ENCODE peak calls at places on chromosome 16, in six cellular contexts. H is SK-N-SH, M is K562, E is HCT116, K is HepG2, L is GM12878. J is an unnamed sample. For H3K4me1, the result is how much of the 10 kb centered on the place peaks cover.

GRCh38 chr16:9802160-9802559 is 380.1 kb downstream of the GRIN2A start:
- DNase-seq in H (no peak), M (no peak), E (no peak), K (no peak), L (no peak), J (no peak)

GRCh38 chr16:86307518-86307903 is 202.8 kb upstream of the FOXF1 start:
- DNase-seq in H (no peak), M (no peak), E (peak), K (no peak), L (no peak), J (no peak)

GRCh38 chr16:15498427-15499175 is 64.2 kb downstream of the BMERB1 start:
- DNase-seq in H (no peak), M (no peak), E (no peak), K (no peak), L (no peak), J (peak)

GRCh38 chr16:56866955-56867830 is 2.2 kb downstream of the SLC12A3 start:
- DNase-seq in H (peak), M (peak), E (peak), K (peak), L (no peak), J (peak)

GRCh38 chr16:10385725-10386516 is at the start of gene ATF7IP2:
- DNase-seq in H (peak), M (peak), E (peak), K (peak), L (peak), J (peak)

GRCh38 chr16:53159781-53160436 is 105.1 kb downstream of the CHD9 start:
- DNase-seq in H (peak), M (peak), E (peak), K (peak), L (peak), J (peak)

GRCh38 chr16:87582221-87582965 is 19.9 kb upstream of the JPH3 start:
- DNase-seq in H (peak), M (no peak), E (no peak), K (no peak), L (no peak), J (peak)

GRCh38 chr16:77359065-77359502 is 75.8 kb downstream of the ADAMTS18 start:
- DNase-seq in H (no peak), M (no peak), E (no peak), K (peak), L (no peak), J (no peak)

GRCh38 chr16:85872666-85873561 is 26.0 kb upstream of the IRF8 start:
- DNase-seq in H (no peak), M (no peak), E (no peak), K (no peak), L (no peak), J (no peak)

GRCh38 chr16:56851671-56852400 is 13.2 kb upstream of the SLC12A3 start:
- DNase-seq in H (no peak), M (no peak), E (no peak), K (peak), L (no peak), J (peak)

GRCh38 chr16:28217326-28217725 is 5.6 kb upstream of the XPO6 start:
- DNase-seq in H (no peak), M (peak), E (no peak), K (no peak), L (no peak), J (no peak)

GRCh38 chr16:89190150-89190958 is 10.0 kb downstream of the SLC22A31 start:
- DNase-seq in H (peak), M (no peak), E (no peak), K (no peak), L (no peak), J (no peak)

GRCh38 chr16:52537463-52537862 is 9.5 kb downstream of the TOX3 start:
- DNase-seq in H (no peak), M (no peak), E (no peak), K (no peak), L (no peak), J (no peak)

GRCh38 chr16:27492588-27492979 is 57.1 kb downstream of the GTF3C1 start:
- DNase-seq in H (no peak), M (no peak), E (no peak), K (no peak), L (no peak), J (peak)

GRCh38 chr16:22424161-22424937 is 49.9 kb upstream of the CDR2 start:
- DNase-seq in H (no peak), M (no peak), E (no peak), K (no peak), L (no peak), J (no peak)

GRCh38 chr16:8892101-8892575 is 10.0 kb downstream of the LITAFD start:
- DNase-seq in H (no peak), M (no peak), E (no peak), K (no peak), L (peak), J (no peak)

GRCh38 chr16:69855587-69855986 is 93.5 kb downstream of the WWP2 start:
- DNase-seq in H (no peak), M (no peak), E (no peak), K (no peak), L (no peak), J (no peak)

GRCh38 chr16:11501583-11502138 is 85.1 kb downstream of the LITAF start:
- DNase-seq in H (no peak), M (no peak), E (no peak), K (no peak), L (no peak), J (peak)

GRCh38 chr16:21302898-21303528 is 24.9 kb upstream of the CRYM start:
- DNase-seq in H (no peak), M (peak), E (peak), K (no peak), L (peak), J (no peak)

GRCh38 chr16:85557976-85558589 is 55.0 kb upstream of the GSE1 start:
- DNase-seq in H (no peak), M (no peak), E (no peak), K (no peak), L (no peak), J (peak)

GRCh38 chr16:87704754-87705353 is 60.9 kb downstream of the KLHDC4 start:
- DNase-seq in H (no peak), M (no peak), E (no peak), K (no peak), L (no peak), J (no peak)

GRCh38 chr16:72285324-72285723 is 113.4 kb upstream of the PMFBP1 start:
- DNase-seq in H (no peak), M (no peak), E (no peak), K (no peak), L (no peak), J (peak)

GRCh38 chr16:5791011-5791410 is 693.4 kb upstream of the EEF2KMT start:
- DNase-seq in H (no peak), M (no peak), E (no peak), K (no peak), L (no peak), J (no peak)

GRCh38 chr16:62615526-62615925 is 579.3 kb upstream of the CDH8 start:
- DNase-seq in H (no peak), M (no peak), E (no peak), K (no peak), L (no peak), J (no peak)
- H3K4me1 ChIP-seq in H (under half), M (under half), E (under half), K (under half), L (under half), J (under half)

GRCh38 chr16:4765511-4766474 is 1.2 kb downstream of the ZNF500 start:
- DNase-seq in H (no peak), M (no peak), E (no peak), K (peak), L (no peak), J (no peak)
- H2AFZ ChIP-seq in H (no peak), M (peak), E (no peak), K (no peak), L (no peak), J (no peak)

DNA sequence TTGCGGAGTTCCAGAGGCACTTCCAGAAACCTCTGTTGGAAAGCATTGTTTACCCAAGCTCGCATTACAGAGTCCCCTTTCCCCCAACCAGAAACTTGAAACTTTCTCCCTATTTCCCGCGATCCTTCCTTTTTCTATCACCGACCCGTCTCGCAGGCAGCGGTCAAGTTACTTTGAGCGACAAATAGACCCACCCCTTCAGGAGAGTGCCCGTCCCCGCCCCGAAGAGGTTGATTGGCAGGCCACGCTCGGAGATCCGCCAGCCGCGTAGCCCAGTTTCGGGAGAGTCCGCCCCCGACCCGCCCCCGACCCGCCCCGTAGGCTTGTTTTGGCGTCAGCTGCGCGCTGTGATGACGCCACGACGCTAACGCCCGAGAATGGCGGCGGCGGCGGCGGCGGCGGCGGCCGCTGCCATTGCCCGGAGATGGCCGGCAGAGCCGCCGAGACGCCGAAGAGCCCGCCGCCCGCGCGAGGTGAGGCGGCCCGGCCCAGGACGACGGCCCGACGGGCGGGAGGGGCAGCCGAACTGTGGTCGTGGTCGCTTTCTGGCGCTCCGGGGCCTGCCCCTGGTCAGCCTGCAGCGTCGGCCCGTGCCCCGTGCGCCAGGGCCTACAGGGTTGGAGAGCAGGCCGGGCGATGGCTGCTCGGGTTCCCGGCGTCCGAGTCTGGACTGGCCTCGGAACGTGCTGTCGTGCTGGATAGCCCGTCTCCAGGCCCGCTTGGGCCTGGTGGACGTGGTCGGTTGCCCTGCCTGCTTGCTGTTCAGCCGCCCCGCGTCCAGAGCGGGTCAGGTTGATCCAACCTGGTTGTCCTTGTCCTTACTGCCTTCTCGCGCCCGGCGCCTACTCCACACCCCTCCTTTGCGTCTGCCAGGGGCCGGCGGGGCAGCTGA is at the start of gene PSKH1:
- DNase-seq in H (peak), M (peak), E (peak), K (peak), L (peak), J (peak)
- TF ChIP-seq REST in H (no peak), M (peak), E (no peak), K (no peak), L (no peak), J (no peak)

GRCh38 chr16:678209-678857 is 1.9 kb upstream of the STUB1 start:
- DNase-seq in H (no peak), M (no peak), E (no peak), K (no peak), L (no peak), J (no peak)

GRCh38 chr16:678858-679807 is 1.1 kb upstream of the STUB1 start:
- DNase-seq in H (peak), M (peak), E (no peak), K (peak), L (no peak), J (peak)

GRCh38 chr16:680967-681745 is 946 bp downstream of the STUB1 start:
- DNase-seq in H (no peak), M (no peak), E (no peak), K (peak), L (no peak), J (peak)

GRCh38 chr16:680625-680945 is 375 bp downstream of the STUB1 start:
- DNase-seq in H (no peak), M (no peak), E (no peak), K (no peak), L (no peak), J (no peak)

DNA sequence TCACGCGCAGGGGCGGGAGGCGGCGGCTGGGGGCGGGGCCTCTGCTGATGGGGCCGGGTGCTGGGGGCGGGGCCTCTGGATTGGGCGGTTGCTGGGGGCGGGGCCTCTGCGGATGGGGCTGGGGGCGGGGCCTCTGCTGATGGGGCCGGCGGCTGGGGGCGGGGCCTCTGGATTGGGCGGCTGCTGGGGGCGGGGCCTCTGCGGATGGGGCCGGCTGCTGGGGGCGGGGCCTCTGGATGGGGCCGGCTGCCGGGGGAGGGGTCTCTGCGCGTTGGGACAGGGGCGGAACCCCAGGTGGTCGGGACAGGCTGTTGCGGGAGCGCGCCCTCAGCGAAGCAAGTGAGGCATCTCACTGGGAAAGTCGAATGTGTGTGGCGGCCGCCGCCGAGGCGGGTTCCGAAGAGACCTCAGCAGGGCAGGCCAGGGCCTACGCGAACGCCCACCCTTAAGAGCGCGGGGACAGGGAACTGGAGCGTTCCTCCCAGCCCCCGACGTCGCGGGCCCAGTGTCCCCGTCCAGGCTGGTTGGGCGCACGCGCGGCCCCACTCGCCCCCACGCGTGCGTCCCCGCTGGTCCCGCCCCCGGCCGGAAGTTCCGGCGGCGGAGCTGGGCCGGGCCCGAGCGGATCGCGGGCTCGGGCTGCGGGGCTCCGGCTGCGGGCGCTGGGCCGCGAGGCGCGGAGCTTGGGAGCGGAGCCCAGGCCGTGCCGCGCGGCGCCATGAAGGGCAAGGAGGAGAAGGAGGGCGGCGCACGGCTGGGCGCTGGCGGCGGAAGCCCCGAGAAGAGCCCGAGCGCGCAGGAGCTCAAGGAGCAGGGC is at the start of gene STUB1:
- DNase-seq in H (peak), M (peak), E (peak), K (peak), L (no peak), J (peak)
- H3K4me1 ChIP-seq in H (under half), M (under half), E (under half), K (under half), L (under half), J (under half)

GRCh38 chr16:35342012-35342411 is 1882.6 kb downstream of the TP53TG3F start:
- DNase-seq in H (no peak), M (no peak), E (no peak), K (no peak), L (no peak), J (no peak)
- H2AFZ ChIP-seq in H (no peak), M (no peak), E (no peak), K (no peak), L (no peak), J (no peak)

GRCh38 chr16:14456793-14457481 is 173.1 kb downstream of the PARN start:
- DNase-seq in H (no peak), M (no peak), E (no peak), K (no peak), L (no peak), J (no peak)
- TF ChIP-seq REST in H (no peak), M (no peak), E (no peak), K (no peak), L (no peak), J (no peak)

GRCh38 chr16:728890-729744 is 2.2 kb downstream of the HAGHL start:
- DNase-seq in H (peak), M (peak), E (no peak), K (no peak), L (no peak), J (peak)
- H3K4me1 ChIP-seq in H (under half), M (under half), E (under half), K (under half), L (under half), J (under half)

J was measured in GM23338.